ENCODE peak calls at places on chromosomes 16 and 17, in four cellular contexts. O, J, M and D are unnamed samples.

GRCh38 chr17:17042381-17042736 is at the start of gene MPRIP:
- DNase-seq in J (no peak), M (no peak), O (no peak), D (no peak)

GRCh38 chr16:86706726-86707125 is 128.4 kb downstream of the FOXL1 start:
- DNase-seq in J (no peak), M (no peak), O (no peak), D (no peak)

GRCh38 chr17:31537558-31537957 is 146.1 kb downstream of the RAB11FIP4 start:
- DNase-seq in J (peak; percentile 80), O (no peak), M (peak; percentile 77), D (peak; percentile 84)

GRCh38 chr17:58330544-58330996 is 2.0 kb upstream of the TSPOAP1 start:
- DNase-seq in M (no peak), J (no peak), O (no peak), D (no peak)

GRCh38 chr16:58661199-58661830 is 23.3 kb downstream of the SLC38A7 start:
- DNase-seq in M (no peak), O (peak; percentile 78), J (peak; percentile 39), D (peak; percentile 51)

GRCh38 chr16:75591001-75591852 is 25.0 kb downstream of the GABARAPL2 start:
- DNase-seq in J (peak; percentile 46), O (no peak), M (no peak), D (no peak)

GRCh38 chr17:14776791-14777190 is 475.9 kb downstream of the HS3ST3B1 start:
- DNase-seq in M (no peak), O (no peak), J (no peak), D (no peak)

GRCh38 chr17:43468746-43469544 is 14.8 kb upstream of the DHX8 start:
- DNase-seq in J (no peak), O (peak; percentile 46), M (no peak), D (no peak)

GRCh38 chr17:64002658-64003525 is 4.7 kb downstream of the PRR29 start:
- DNase-seq in J (no peak), M (no peak), O (no peak), D (no peak)

GRCh38 chr17:77325826-77326581 is 185.2 kb downstream of the SEC14L1 start:
- DNase-seq in J (no peak), O (no peak), M (peak; percentile 34), D (peak; percentile 13)

GRCh38 chr16:84413605-84414004 is 45.3 kb downstream of the ATP2C2 start:
- DNase-seq in J (no peak), M (no peak), O (no peak), D (no peak)

GRCh38 chr17:2427215-2427614 is 26.4 kb upstream of the MNT start:
- DNase-seq in M (no peak), O (no peak), J (no peak), D (no peak)

GRCh38 chr16:4385789-4386451 is 14.3 kb downstream of the VASN start:
- DNase-seq in O (no peak), J (no peak), M (no peak), D (no peak)

GRCh38 chr17:75996665-75997590 is 3.7 kb upstream of the CDK3 start:
- DNase-seq in O (no peak), M (peak; percentile 62), J (no peak), D (no peak)

GRCh38 chr16:66099261-66099660 is 267.2 kb upstream of the CDH5 start:
- DNase-seq in O (no peak), J (no peak), M (no peak), D (no peak)

GRCh38 chr17:73289549-73290254 is 22.1 kb downstream of the CDC42EP4 start:
- DNase-seq in J (no peak), O (no peak), M (no peak), D (no peak)

GRCh38 chr16:88883946-88884345 is 17.5 kb upstream of the PABPN1L start:
- DNase-seq in M (no peak), O (no peak), J (no peak), D (no peak)

GRCh38 chr16:383326-384020 is 1.7 kb upstream of the PGAP6 start:
- DNase-seq in M (peak; percentile 83), O (peak; percentile 59), J (peak; percentile 76), D (peak; percentile 88)

GRCh38 chr16:19868421-19868820 is 16.2 kb downstream of the GPRC5B start:
- DNase-seq in M (no peak), J (peak; percentile 20), O (no peak), D (no peak)

GRCh38 chr17:35713069-35713728 is 18.2 kb upstream of the RASL10B start:
- DNase-seq in O (no peak), J (no peak), M (no peak), D (no peak)

GRCh38 chr17:36486204-36487194 is at the start of gene ZNHIT3:
- DNase-seq in M (peak; percentile 92), J (peak; percentile 92), O (peak; percentile 86), D (peak; percentile 91)

GRCh38 chr17:41800601-41801373 is 11.0 kb downstream of the P3H4 start:
- DNase-seq in M (peak; percentile 39), O (peak; percentile 92), J (peak; percentile 86), D (peak; percentile 94)

GRCh38 chr16:83813818-83814653 is 6.3 kb downstream of the HSBP1 start:
- DNase-seq in J (no peak), O (no peak), M (no peak), D (peak; percentile 27)

GRCh38 chr16:65950211-65950610 is 416.3 kb upstream of the CDH5 start:
- DNase-seq in O (no peak), M (no peak), J (no peak), D (no peak)

GRCh38 chr17:63479495-63480184 is 2.8 kb downstream of the ACE start:
- DNase-seq in O (no peak), M (no peak), J (no peak), D (no peak)

GRCh38 chr17:2929881-2930533 is 133.4 kb downstream of the OR1D5 start:
- DNase-seq in O (peak; percentile 19), J (no peak), M (no peak), D (peak; percentile 15)

GRCh38 chr16:88533945-88534641 is 36.1 kb upstream of the ZC3H18 start:
- DNase-seq in J (peak; percentile 65), M (peak; percentile 71), O (peak; percentile 31), D (peak; percentile 75)

GRCh38 chr17:39099686-39100293 is 51.6 kb downstream of the PLXDC1 start:
- DNase-seq in O (no peak), M (no peak), J (no peak), D (no peak)

GRCh38 chr17:41917957-41918391 is 777 bp downstream of the ACLY start:
- DNase-seq in J (peak; percentile 44), O (no peak), M (peak; percentile 31), D (peak; percentile 66)

GRCh38 chr17:30235386-30236296 is at the start of gene SLC6A4:
- DNase-seq in O (no peak), M (no peak), J (no peak), D (peak; percentile 17)

GRCh38 chr16:17343729-17344128 is 127.0 kb downstream of the XYLT1 start:
- DNase-seq in O (no peak), M (no peak), J (no peak), D (no peak)

GRCh38 chr17:3026856-3027751 is 36.3 kb downstream of the OR1D5 start:
- DNase-seq in M (no peak), O (no peak), J (no peak), D (no peak)

GRCh38 chr16:58515871-58516767 is 802 bp downstream of the SETD6 start:
- DNase-seq in M (peak; percentile 44), J (no peak), O (no peak), D (peak; percentile 66)

DNA sequence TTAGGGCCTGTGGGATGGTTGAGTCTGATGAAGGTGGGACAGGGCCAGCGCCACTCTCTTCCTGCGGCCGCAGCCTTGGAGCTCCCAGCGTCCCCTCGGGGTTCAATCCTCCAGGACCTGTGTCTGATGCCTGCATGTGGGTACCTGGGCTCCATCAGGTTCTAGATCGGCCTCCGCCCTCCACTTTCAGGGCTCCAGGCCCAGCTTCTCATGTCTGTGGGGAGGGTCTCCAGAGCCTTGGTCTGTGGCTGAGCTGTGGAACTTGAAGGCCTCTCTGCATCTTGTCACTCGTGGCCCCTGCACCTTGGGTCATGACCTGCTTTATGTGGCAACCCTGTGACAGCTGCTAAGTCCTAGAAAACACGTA is 89.8 kb upstream of the ZNF750 start:
- DNase-seq in M (no peak), J (no peak), O (no peak), D (no peak)
- H3K4me1 ChIP-seq in M (no peaks in the 10 kb centered on the region), J (no peaks in the 10 kb centered on the region), O (no peaks in the 10 kb centered on the region), D (no peaks in the 10 kb centered on the region)

DNA sequence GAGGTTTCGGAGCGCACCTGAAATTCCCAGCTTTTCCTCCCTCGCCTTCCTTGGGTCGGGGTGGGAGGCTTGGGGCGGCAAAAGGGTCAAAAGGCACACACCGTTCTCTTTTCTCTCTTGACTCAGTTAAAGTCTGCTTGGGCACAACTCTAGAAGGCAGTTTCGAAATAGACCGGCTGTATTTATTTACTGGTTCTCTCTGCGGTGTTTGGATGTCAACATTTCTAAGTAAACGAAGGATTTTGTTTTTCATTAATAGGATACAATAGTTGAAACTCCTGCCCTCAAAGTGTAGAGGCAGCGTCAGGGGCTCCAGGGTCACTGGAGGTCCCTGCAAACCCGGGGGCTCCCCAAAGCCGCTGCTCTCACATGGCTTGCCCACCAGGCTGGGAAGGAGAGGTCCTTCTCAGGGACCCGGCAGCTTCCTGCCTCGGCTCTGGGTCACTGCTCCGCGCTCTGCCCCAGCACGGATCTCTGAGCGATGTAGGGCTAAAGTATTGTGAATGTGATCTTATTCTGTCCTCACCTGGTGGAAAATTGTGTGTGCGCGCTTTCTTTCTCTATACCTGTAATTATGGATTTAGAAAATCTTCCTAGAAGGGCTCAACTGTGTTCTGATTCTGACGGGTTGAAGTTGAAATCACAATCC is 952 bp downstream of the BMERB1 start:
- DNase-seq in M (no peak), O (no peak), J (no peak), D (no peak)
- H3K27ac ChIP-seq in M (peak overlapping the region; percentile 57), O (no peak overlapping the region), J (peak overlapping the region; percentile 64), D (peak overlapping the region; percentile 65)

GRCh38 chr17:5500804-5501391 is 14.5 kb downstream of the MIS12 start:
- DNase-seq in J (peak; percentile 21), M (peak; percentile 70), O (no peak), D (peak; percentile 71)
- TF ChIP-seq POLR2A in J (no peak), M (no peak), O (no peak), D (no peak)

GRCh38 chr17:83198366-83199341 is 119.2 kb downstream of the METRNL start:
- DNase-seq in J (no peak), O (no peak), M (peak; percentile 28), D (no peak)
- H3K4me1 ChIP-seq in J (no peaks in the 10 kb centered on the region), O (no peaks in the 10 kb centered on the region), M (no peaks in the 10 kb centered on the region), D (peaks cover 56% of the 10 kb centered on the region)